ENCODE peak calls at places on chromosomes 16 and 17, in four cellular contexts. S is H1, R is IMR-90, E is H9. O is an unnamed sample.

GRCh38 chr16:65672960-65673359 is 551.1 kb upstream of the CDH11 start:
- DNase-seq in S (no peak), R (peak), E (no peak), O (peak)

GRCh38 chr17:71780596-71780995 is 340.2 kb upstream of the SOX9 start:
- DNase-seq in S (no peak), R (no peak), E (no peak), O (no peak)

GRCh38 chr16:57091200-57091989 is 988 bp upstream of the CPNE2 start:
- DNase-seq in S (peak), R (peak), E (peak), O (peak)

GRCh38 chr17:31496601-31497000 is 105.1 kb downstream of the RAB11FIP4 start:
- DNase-seq in S (no peak), R (no peak), E (no peak), O (no peak)

GRCh38 chr16:64864232-64864803 is 257.5 kb downstream of the CDH11 start:
- DNase-seq in S (no peak), R (peak), E (no peak), O (no peak)

GRCh38 chr16:78072275-78072674 is 27.2 kb upstream of the WWOX start:
- DNase-seq in S (peak), R (no peak), E (peak), O (peak)

GRCh38 chr16:70158261-70158939 is 15.2 kb upstream of the CLEC18C start:
- DNase-seq in S (no peak), R (no peak), E (peak), O (peak)

GRCh38 chr16:10067406-10067805 is 114.8 kb downstream of the GRIN2A start:
- DNase-seq in S (no peak), R (no peak), E (no peak), O (no peak)

GRCh38 chr17:73013816-73014663 is 78.4 kb downstream of the SLC39A11 start:
- DNase-seq in S (no peak), R (peak), E (no peak), O (peak)

GRCh38 chr16:5175263-5175662 is 77.7 kb upstream of the EEF2KMT start:
- DNase-seq in S (no peak), R (no peak), E (no peak), O (no peak)

GRCh38 chr16:82603784-82604411 is 22.9 kb upstream of the CDH13 start:
- DNase-seq in S (no peak), R (peak), E (peak), O (peak)

GRCh38 chr17:31095239-31096105 is 695 bp downstream of the NF1 start:
- DNase-seq in S (peak), R (peak), E (peak), O (peak)

GRCh38 chr16:1621851-1622250 is 9.7 kb downstream of the CRAMP1 start:
- DNase-seq in S (no peak), R (no peak), E (no peak), O (no peak)

GRCh38 chr17:83103200-83103937 is 24.0 kb downstream of the METRNL start:
- DNase-seq in S (no peak), R (peak), E (peak), O (no peak)

GRCh38 chr17:43832168-43832975 is 574 bp downstream of the MPP3 start:
- DNase-seq in S (peak), R (peak), E (no peak), O (peak)

GRCh38 chr17:62703776-62704380 is 76.4 kb downstream of the MRC2 start:
- DNase-seq in S (peak), R (peak), E (peak), O (peak)

DNA sequence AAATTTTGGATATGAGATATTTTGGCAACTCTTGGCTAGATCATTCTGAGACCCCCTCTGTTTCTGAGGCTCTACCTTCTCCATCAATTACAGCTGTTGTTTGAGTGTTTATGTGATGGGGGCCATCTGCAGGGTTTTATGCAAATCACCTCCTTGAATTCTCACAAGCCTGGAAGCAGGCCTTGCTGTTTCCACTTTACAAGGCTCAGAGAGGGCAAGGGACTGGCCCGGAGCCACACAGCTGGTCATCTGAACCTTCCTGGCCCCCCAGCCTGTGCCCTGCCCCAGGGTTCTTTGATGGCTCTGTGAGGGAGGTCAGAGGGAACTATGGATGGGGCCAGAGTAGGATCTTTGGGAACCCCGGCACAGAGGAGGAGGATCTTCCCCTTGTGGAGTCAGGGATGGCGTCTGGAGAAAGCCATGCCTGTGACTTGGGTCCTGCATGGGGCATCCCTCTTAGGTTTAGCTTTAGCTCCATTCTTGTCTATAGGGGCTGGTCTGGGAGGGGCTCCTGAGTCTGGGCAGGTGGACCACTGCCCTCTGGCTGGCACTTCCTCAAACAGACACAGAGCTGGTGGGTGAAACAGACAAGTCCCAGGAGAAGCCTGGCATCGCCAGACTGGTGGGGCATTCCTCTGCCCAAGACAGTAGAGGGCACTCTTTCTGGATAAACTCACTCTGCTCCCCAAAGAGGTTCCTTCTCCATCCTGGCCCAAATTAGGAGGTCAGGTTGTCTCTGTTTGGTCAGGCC is 26.2 kb downstream of the IL21R start:
- DNase-seq in S (peak), R (no peak), E (peak), O (peak)
- H3K27ac ChIP-seq in S (no peak), R (no peak), E (no peak), O (no peak)

DNA sequence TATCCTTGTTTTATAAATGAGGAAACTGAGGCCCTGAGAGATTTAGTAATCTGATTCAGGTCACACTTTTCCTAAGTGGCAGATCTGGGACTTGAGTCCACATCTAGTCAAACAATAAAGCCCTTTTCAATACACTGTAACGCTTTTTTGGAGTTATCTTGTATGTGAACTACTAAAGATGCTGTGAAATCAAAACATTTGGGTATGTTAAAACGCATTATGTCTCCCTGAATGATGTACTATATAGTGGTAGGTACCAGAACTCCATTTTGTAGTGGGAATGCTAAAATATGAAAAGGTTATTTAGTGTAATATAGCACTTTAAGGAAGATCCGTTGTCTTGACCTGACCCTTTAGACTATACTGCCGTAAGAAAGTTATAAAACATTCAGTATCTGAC is 57.2 kb downstream of the NACA2 start:
- DNase-seq in S (no peak), R (no peak), E (no peak), O (no peak)
- H3K56ac ChIP-seq in S (no peak), R (no peak), E (no peak), O (no peak)

DNA sequence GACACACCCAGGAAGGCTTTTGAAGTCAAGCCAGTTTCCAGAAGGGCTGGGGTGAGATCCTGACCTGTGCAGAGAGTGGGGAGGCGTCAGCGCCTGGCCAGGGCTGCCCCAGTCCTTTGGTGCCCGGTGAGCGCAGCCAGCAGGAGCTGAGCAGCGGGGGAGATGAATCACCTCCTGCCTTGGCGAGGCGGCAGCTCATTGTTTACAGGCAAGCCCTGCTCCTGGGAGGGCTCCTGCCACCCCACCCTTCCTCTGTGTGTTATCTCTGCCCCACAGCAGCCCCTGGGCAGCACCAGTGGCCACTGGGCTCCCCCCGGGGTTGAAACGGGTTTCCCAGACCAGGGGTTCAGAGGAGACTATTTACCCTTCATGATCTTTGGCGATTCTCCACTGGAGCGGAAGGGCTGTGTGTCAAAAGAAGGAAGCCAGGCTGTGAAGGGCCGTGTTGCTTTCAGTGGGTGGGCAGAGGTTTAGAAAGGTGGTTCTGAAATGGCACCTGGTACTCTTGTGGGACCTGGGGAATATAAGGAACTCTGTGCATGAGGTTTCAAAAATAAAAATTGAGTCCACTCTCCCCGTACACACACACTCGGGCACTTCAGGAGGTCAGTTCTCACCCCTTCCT is 14.1 kb upstream of the ITGB4 start:
- DNase-seq in S (no peak), R (no peak), E (no peak), O (no peak)
- H3K18ac ChIP-seq in S (no peak), R (no peak), E (no peak), O (no peak)

GRCh38 chr16:75080205-75081029 is 36.2 kb downstream of the LDHD start:
- DNase-seq in S (no peak), R (peak), E (no peak), O (no peak)

GRCh38 chr16:75079346-75079926 is 37.1 kb downstream of the LDHD start:
- DNase-seq in S (no peak), R (no peak), E (no peak), O (no peak)

GRCh38 chr16:75083826-75084225 is 32.8 kb downstream of the LDHD start:
- DNase-seq in S (no peak), R (no peak), E (no peak), O (no peak)

GRCh38 chr16:75078886-75079285 is 37.7 kb downstream of the LDHD start:
- DNase-seq in S (no peak), R (no peak), E (no peak), O (no peak)

DNA sequence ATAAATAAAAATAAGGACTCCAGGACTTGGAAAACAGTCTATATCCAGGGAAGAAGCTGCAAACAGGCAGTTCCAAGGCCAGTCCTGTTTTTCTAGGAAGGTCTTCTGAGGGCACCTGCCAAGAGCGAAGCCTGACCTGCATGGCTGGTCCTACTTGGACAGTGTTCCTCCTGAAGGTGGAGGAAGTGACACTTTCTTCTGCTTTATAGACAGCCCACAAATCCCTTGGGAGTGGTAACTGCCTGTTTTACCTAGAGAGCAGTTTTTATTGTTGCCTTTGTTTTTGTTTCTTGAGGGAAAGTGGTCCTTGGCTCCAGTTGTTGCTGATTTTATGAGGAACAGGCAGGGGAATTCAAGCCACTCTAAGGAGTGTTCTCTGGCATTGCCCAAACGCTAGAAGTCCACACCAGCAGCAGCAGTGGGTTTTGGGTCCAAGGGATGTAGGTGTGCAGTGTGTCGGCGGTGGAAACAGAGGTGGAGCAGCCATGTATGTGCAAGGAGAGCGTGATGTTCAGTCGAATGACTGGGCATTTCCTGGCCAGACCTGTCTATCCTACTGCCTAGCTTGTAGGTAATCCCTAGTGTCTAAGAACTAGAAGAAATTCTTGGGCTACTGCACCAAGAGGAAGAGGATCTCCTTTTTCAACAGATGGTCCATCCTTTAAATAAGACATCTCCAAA is 35.3 kb downstream of the LDHD start:
- DNase-seq in S (no peak), R (no peak), E (no peak), O (no peak)
- H3K27ac ChIP-seq in S (peak), R (no peak), E (no peak), O (no peak)

DNA sequence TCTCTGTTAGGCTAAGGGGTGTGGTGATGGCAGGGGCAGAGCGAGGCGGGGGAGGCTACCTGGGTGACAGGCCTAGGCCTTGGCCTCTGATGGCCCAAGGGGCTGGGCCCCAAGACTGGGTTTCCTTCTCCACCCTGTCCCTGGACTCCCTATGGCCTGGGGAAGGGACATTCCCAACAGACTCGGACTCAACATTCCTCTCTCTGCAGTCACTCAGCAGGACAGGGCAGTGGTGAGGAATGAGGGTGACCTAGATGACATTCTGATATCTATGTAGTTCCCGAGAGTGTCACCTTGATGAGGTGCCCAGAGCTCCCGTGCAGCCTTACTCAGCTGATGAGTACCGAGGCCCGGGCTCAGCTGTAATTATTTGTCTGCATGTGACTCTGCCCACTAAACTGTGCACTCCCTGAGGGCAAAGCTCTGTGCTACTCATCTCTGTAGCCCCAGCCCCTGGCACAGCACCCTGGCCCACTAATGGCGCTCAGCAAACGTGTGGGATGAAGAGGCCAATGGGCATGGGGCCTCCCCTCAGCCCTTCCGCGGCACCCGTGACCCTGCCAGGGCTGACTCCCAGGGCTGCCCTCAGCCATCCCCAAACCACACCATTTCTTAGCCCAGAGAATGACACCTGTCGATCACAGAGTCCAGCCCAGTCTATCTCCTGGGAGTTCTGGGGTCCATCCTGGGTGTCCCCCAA is 2.2 kb downstream of the PLCD3 start:
- DNase-seq in S (peak), R (peak), E (no peak), O (peak)
- H3K56ac ChIP-seq in S (no peak), R (no peak), E (no peak), O (no peak)

O was measured in mesendoderm.